ENCODE peak calls at places on chromosomes 4 and X, in eight cellular contexts. X is astrocyte of the spinal cord, P is AG10803, M is right atrium auricular region, C is fibroblast of lung, K is endothelial cell of umbilical vein, O is endodermal cell, A is left lung. F is an unnamed sample.

GRCh38 chrX:29043751-29044150 is 456.5 kb downstream of the IL1RAPL1 start:
- DNase-seq in X (no peak), P (no peak), M (no peak), C (no peak), K (no peak), O (no peak), A (no peak), F (no peak)

GRCh38 chr4:128528793-128529553 is 241.4 kb upstream of the PGRMC2 start:
- DNase-seq in X (peak), P (peak), M (no peak), C (peak), K (peak), O (peak), A (no peak), F (peak)

GRCh38 chr4:22339491-22339890 is 176.4 kb downstream of the ADGRA3 start:
- DNase-seq in X (no peak), P (no peak), M (no peak), C (no peak), K (no peak), O (no peak), A (no peak), F (no peak)

GRCh38 chr4:173522160-173522873 is 7.7 kb downstream of the HAND2 start:
- DNase-seq in X (peak), P (peak), M (peak), C (peak), K (peak), O (peak), A (peak), F (peak)

GRCh38 chr4:10879411-10880110 is 195.0 kb upstream of the CLNK start:
- DNase-seq in X (peak), P (no peak), M (no peak), C (peak), K (no peak), O (no peak), A (no peak), F (no peak)

GRCh38 chr4:186808635-186809018 is 85.0 kb upstream of the FAT1 start:
- DNase-seq in X (peak), P (peak), M (no peak), C (peak), K (no peak), O (no peak), A (peak), F (peak)

GRCh38 chr4:9997881-9998280 is 23.4 kb downstream of the SLC2A9 start:
- DNase-seq in X (no peak), P (peak), M (no peak), C (peak), K (no peak), O (no peak), A (no peak), F (no peak)

GRCh38 chrX:29397506-29397905 is 810.3 kb downstream of the IL1RAPL1 start:
- DNase-seq in X (peak), P (peak), M (no peak), C (peak), K (no peak), O (no peak), A (no peak), F (no peak)

GRCh38 chr4:141371206-141371605 is 150.5 kb downstream of the ZNF330 start:
- DNase-seq in X (no peak), P (no peak), M (no peak), C (peak), K (no peak), O (no peak), A (no peak), F (no peak)

GRCh38 chrX:153602621-153603020 is 3.7 kb upstream of the CCNQ start:
- DNase-seq in X (no peak), P (no peak), M (no peak), C (no peak), K (no peak), O (no peak), A (no peak), F (no peak)

GRCh38 chr4:123619895-123620294 is 223.3 kb downstream of the SPRY1 start:
- DNase-seq in X (no peak), P (no peak), M (no peak), C (no peak), K (no peak), O (no peak), A (no peak), F (no peak)

GRCh38 chrX:68461541-68461940 is 28.2 kb upstream of the OPHN1 start:
- DNase-seq in X (no peak), P (peak), M (no peak), C (peak), K (no peak), O (no peak), A (no peak), F (no peak)

DNA sequence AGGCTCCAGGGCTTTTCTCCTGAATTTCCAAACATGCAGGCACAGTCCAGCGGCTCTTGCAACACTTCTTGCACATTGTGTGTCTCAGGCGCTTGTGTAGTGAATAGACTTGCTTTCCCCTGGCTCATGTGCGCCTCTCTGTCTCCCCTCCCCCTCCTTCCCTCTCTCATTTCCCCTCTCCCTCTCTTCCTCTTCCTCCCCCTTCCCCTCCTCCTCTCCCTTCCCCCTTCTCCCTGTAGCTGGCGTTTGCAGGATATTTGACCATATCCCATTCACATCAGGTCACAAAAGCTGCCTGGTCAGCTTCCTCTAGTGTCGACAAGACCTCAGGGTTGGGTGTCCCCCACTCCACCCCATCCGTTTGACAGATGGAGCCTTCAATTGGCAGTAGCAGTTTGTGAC is 2.4 kb downstream of the CHST7 start:
- DNase-seq in X (no peak), P (peak), M (peak), C (peak), K (peak), O (no peak), A (no peak), F (no peak)
- H3K4me3 ChIP-seq in X (peak), P (peak), M (peak), C (peak), K (peak), O (peak), A (peak), F (peak)

DNA sequence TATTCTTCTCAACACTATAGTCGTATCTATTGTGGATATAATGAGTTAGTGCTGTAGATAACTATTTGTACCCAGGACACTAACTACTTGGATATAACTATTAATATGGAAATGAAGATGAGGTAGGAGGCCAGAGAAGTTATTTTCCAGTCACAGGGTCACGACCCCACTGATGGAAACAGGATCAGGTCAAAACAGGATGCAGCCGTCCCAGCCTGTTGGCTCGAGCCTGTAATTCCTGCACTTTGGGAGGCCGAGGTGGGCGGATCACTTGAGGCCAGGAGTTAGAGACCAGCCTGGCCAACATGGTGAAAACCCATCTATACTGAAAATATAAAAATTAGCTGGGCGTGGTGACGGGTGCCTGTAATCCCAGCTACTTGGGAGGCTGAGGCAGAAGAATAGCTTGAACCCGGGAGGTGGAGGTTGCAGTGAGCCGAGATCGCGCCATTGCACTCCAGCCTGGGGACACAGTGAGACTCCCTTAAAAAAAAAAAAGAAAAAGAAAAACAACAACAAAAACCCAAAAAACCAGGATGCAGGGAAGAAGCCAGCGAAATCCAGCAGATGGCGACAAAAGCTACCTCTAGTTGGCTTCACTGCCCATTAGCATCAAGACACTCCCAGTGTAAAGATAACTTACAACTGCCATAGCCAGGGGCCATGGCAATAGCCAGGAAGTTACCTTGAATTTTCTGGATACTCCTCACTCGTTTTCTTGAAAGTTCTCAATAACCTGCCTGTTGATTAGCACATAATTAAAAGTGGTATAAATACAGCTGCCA is 37.9 kb upstream of the NKAP start:
- DNase-seq in X (no peak), P (peak), M (no peak), C (peak), K (peak), O (peak), A (no peak), F (no peak)
- TF ChIP-seq CTCF in X (peak), P (peak), M (peak), C (peak), K (peak), O (peak), A (peak), F (peak)

DNA sequence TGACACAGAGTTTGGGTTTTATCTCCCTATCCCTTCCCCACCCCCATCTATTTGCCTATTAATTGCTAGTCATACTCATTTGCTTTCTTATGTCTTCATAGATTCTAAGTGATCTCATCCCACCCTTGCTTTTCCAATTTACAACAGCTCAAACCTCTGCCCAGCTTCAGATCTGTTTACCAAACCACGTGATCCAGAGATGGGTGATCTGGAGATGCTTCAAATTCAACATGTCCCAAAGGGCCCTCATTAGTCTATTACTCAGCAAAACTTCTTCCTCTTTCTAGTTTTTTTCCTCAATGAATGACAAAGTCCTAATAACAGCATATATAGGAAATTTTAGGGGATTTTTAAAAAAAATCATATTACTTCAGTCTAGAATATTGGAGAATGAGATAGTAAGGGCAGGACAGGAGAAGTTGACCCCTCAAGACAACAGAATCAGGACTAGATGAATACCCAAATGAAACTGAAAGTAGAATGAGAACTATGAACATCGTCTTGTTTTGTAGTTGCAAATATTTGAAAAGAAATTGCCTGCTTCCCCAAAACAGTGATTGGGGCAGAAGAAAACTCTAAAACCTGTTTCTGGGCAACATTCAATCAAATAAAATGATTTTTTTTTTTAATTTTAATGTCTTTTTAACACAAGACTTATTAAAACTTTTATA is 127.1 kb downstream of the CFAP299 start:
- DNase-seq in X (no peak), P (peak), M (no peak), C (no peak), K (no peak), O (no peak), A (no peak), F (no peak)
- H3K4me3 ChIP-seq in X (no peak), P (peak), M (no peak), C (peak), K (no peak), O (no peak), A (no peak), F (no peak)

GRCh38 chrX:149962859-149963757 is 24.8 kb upstream of the EOLA2 start:
- DNase-seq in X (peak), P (peak), M (no peak), C (peak), K (peak), O (peak), A (peak), F (peak)
- TF ChIP-seq CTCF in X (peak), P (peak), M (peak), C (peak), K (peak), O (peak), A (peak), F (peak)

GRCh38 chrX:114584434-114584943 is 603 bp downstream of the HTR2C start:
- DNase-seq in X (no peak), P (peak), M (no peak), C (no peak), K (no peak), O (peak), A (no peak), F (no peak)
- H3K4me3 ChIP-seq in X (peak), P (peak), M (no peak), C (no peak), K (no peak), O (peak), A (no peak), F (no peak)

DNA sequence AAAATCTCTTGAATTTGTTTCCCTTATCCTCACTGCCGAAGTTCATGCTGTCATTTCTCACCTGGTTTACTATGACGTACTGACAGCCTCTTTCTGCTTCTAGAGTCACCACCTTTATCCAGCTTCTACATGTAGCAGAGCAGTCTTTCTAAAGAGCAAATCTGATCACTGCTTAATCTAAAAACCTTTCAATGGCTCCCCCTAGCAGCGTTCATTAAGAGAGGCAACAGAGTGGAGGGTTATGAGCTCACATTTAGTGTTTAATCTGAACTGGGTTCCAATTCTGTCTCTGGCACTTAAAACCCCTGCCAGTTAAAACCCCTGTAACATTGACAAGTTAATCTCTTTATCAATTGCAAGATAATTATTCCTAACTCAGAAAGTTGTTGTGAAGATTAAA is 4.4 kb downstream of the RBPJ start:
- DNase-seq in X (peak), P (peak), M (no peak), C (peak), K (no peak), O (no peak), A (no peak), F (no peak)
- TF ChIP-seq CTCF in X (peak), P (peak), M (no peak), C (peak), K (no peak), O (peak), A (no peak), F (peak)

GRCh38 chrX:69503835-69504625 is at the start of gene NALF2:
- DNase-seq in X (peak), P (peak), M (no peak), C (peak), K (peak), O (peak), A (peak), F (no peak)

GRCh38 chrX:69501433-69501832 is 2.7 kb upstream of the NALF2 start:
- DNase-seq in X (no peak), P (no peak), M (no peak), C (no peak), K (no peak), O (peak), A (no peak), F (no peak)

GRCh38 chrX:69504626-69505612 is 793 bp downstream of the NALF2 start:
- DNase-seq in X (no peak), P (no peak), M (no peak), C (no peak), K (no peak), O (peak), A (no peak), F (no peak)

GRCh38 chrX:69505772-69506616 is 1.9 kb downstream of the NALF2 start:
- DNase-seq in X (no peak), P (no peak), M (no peak), C (no peak), K (no peak), O (peak), A (no peak), F (no peak)

DNA sequence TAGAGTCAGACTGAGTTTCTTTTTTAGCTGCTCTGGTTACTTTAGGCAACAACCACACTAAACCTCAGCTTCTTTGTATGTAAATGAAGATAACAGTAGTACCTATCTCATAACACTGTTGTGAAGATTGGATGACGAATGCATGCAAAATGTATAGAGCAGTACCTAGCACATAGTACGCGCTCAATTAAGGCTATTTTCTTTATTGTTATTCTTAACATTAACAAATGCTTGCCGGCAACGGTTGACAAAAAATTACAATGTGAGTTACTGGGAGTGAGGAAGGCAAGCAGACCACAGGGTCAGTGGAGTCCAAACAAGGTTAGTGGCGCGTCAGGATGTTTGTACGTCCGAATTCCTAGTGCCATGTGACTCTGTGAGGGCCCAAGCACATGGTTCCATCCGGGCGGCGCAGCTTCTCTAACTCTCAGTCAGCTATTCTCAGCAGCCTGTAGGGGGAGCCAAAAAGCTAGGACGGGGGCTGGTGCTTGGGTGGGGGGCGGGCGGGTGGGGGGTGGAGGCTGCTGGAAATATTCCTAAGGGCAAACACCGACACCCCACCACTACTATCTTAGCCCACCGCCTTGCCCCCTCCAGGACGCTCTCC is 795 bp upstream of the NALF2 start:
- DNase-seq in X (no peak), P (no peak), M (no peak), C (no peak), K (no peak), O (no peak), A (no peak), F (no peak)
- H3K4me3 ChIP-seq in X (no peak), P (no peak), M (no peak), C (no peak), K (no peak), O (peak), A (peak), F (no peak)

GRCh38 chr4:81260443-81261102 is 45.6 kb upstream of the PRKG2 start:
- DNase-seq in X (no peak), P (no peak), M (no peak), C (no peak), K (no peak), O (peak), A (no peak), F (no peak)
- TF ChIP-seq CTCF in X (peak), P (peak), M (peak), C (peak), K (no peak), O (peak), A (peak), F (peak)

GRCh38 chrX:131831185-131831520 is 191.9 kb upstream of the STK26 start:
- DNase-seq in X (no peak), P (no peak), M (no peak), C (no peak), K (no peak), O (no peak), A (no peak), F (no peak)
- H3K4me3 ChIP-seq in X (peak), P (no peak), M (no peak), C (no peak), K (no peak), O (peak), A (no peak), F (no peak)

GRCh38 chr4:38768968-38769394 is 13.8 kb downstream of the TLR10 start:
- DNase-seq in X (peak), P (peak), M (no peak), C (peak), K (no peak), O (no peak), A (no peak), F (no peak)

GRCh38 chr4:38769441-38770210 is 13.2 kb downstream of the TLR10 start:
- DNase-seq in X (no peak), P (peak), M (no peak), C (no peak), K (no peak), O (no peak), A (no peak), F (no peak)

GRCh38 chr4:38762560-38762959 is 20.2 kb downstream of the TLR10 start:
- DNase-seq in X (no peak), P (no peak), M (no peak), C (no peak), K (no peak), O (peak), A (no peak), F (no peak)

GRCh38 chr4:38764292-38764691 is 18.5 kb downstream of the TLR10 start:
- DNase-seq in X (no peak), P (no peak), M (no peak), C (no peak), K (no peak), O (no peak), A (no peak), F (no peak)

DNA sequence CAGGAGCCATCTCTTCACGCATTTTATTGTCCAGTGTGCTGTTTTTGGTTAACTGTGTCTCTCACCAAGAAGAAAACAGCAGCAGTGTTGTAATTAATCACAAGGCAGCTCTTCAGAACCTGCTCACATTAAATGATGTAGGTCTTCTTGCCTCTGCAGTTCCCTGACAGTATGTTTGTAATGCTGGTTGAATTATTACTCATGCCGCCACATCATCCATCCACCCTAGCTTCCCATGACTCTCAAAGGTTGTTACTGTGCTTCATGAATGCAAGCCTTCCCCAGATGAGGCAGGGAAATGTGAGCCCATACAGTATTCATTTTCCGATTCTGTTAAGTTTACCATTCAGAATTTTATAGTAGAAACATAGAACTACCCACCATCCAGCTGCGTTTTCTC is 17.4 kb downstream of the TLR10 start:
- DNase-seq in X (peak), P (no peak), M (no peak), C (peak), K (no peak), O (no peak), A (no peak), F (no peak)
- TF ChIP-seq CTCF in X (no peak), P (no peak), M (no peak), C (no peak), K (no peak), O (no peak), A (no peak), F (no peak)